ENCODE peak calls at places on chromosomes 4 and X, in eight cellular contexts. One of them, this sample, is unnamed.

GRCh38 chr4:11014199-11014598 is 329.6 kb upstream of the CLNK start:
- DNase-seq in HFF-Myc: no peak
- DNase-seq in colonic mucosa: no peak
- DNase-seq in fibroblast of mammary gland: no peak
- DNase-seq in cardiac muscle cell: no peak
- DNase-seq in psoas muscle: no peak
- DNase-seq in IMR-90: no peak
- DNase-seq in lung: no peak
- DNase-seq in this sample: no peak

GRCh38 chr4:185036019-185036418 is 17.7 kb downstream of the HELT start:
- DNase-seq in HFF-Myc: no peak
- DNase-seq in colonic mucosa: no peak
- DNase-seq in fibroblast of mammary gland: no peak
- DNase-seq in cardiac muscle cell: no peak
- DNase-seq in psoas muscle: no peak
- DNase-seq in IMR-90: no peak
- DNase-seq in lung: no peak
- DNase-seq in this sample: no peak

GRCh38 chr4:113689394-113689793 is 72.1 kb downstream of the CAMK2D start:
- DNase-seq in HFF-Myc: no peak
- DNase-seq in colonic mucosa: no peak
- DNase-seq in fibroblast of mammary gland: no peak
- DNase-seq in cardiac muscle cell: no peak
- DNase-seq in psoas muscle: no peak
- DNase-seq in IMR-90: no peak
- DNase-seq in lung: no peak
- DNase-seq in this sample: no peak

GRCh38 chrX:77937291-77937690 is 26.8 kb downstream of the ATP7A start:
- DNase-seq in HFF-Myc: peak; percentile 2
- DNase-seq in colonic mucosa: no peak
- DNase-seq in fibroblast of mammary gland: peak; percentile 51
- DNase-seq in cardiac muscle cell: peak; percentile 12
- DNase-seq in psoas muscle: no peak
- DNase-seq in IMR-90: peak; percentile 80
- DNase-seq in lung: no peak
- DNase-seq in this sample: no peak

GRCh38 chrX:40887476-40887875 is 152.1 kb upstream of the MED14 start:
- DNase-seq in HFF-Myc: no peak
- DNase-seq in colonic mucosa: no peak
- DNase-seq in fibroblast of mammary gland: no peak
- DNase-seq in cardiac muscle cell: no peak
- DNase-seq in psoas muscle: no peak
- DNase-seq in IMR-90: peak; percentile 3
- DNase-seq in lung: no peak
- DNase-seq in this sample: no peak

GRCh38 chrX:48648299-48648698 is 35.3 kb upstream of the WAS start:
- DNase-seq in HFF-Myc: peak; percentile 9
- DNase-seq in colonic mucosa: peak; percentile 22
- DNase-seq in fibroblast of mammary gland: peak; percentile 63
- DNase-seq in cardiac muscle cell: peak; percentile 72
- DNase-seq in psoas muscle: no peak
- DNase-seq in IMR-90: peak; percentile 45
- DNase-seq in lung: peak; percentile 30
- DNase-seq in this sample: peak; percentile 59

GRCh38 chr4:58849026-58849425 is 1738.8 kb upstream of the IGFBP7 start:
- DNase-seq in HFF-Myc: no peak
- DNase-seq in colonic mucosa: no peak
- DNase-seq in fibroblast of mammary gland: no peak
- DNase-seq in cardiac muscle cell: no peak
- DNase-seq in psoas muscle: no peak
- DNase-seq in IMR-90: no peak
- DNase-seq in lung: no peak
- DNase-seq in this sample: no peak

GRCh38 chr4:67934628-67935027 is 28.7 kb downstream of the TMPRSS11A start:
- DNase-seq in HFF-Myc: no peak
- DNase-seq in colonic mucosa: no peak
- DNase-seq in fibroblast of mammary gland: no peak
- DNase-seq in cardiac muscle cell: no peak
- DNase-seq in psoas muscle: no peak
- DNase-seq in IMR-90: no peak
- DNase-seq in lung: no peak
- DNase-seq in this sample: no peak

GRCh38 chrX:68365356-68365755 is 67.9 kb downstream of the OPHN1 start:
- DNase-seq in HFF-Myc: no peak
- DNase-seq in colonic mucosa: no peak
- DNase-seq in fibroblast of mammary gland: peak; percentile 11
- DNase-seq in cardiac muscle cell: peak; percentile 6
- DNase-seq in psoas muscle: no peak
- DNase-seq in IMR-90: peak; percentile 47
- DNase-seq in lung: no peak
- DNase-seq in this sample: no peak

DNA sequence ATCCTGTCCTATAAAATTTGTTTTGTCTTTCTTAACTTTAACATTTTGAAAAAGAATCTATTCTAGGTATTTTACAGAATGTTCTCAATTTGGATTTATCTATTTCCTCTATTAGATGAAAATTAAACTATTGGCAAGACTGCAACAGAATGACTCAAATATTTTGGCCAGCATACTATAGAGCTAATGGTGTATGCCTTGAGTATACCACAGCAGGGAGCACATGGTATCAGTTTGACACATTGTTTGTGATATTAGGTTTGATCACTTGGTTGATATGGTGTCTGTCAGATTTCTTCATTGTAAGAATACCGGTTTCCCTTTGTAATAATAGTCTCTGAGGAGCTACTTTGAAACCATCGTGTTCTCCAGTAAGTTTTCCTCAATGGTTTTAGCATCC is 87.8 kb upstream of the NPNT start:
- DNase-seq in HFF-Myc: no peak
- DNase-seq in colonic mucosa: no peak
- DNase-seq in fibroblast of mammary gland: peak; percentile 66
- DNase-seq in cardiac muscle cell: peak; percentile 26
- DNase-seq in psoas muscle: no peak
- DNase-seq in IMR-90: peak; percentile 50
- DNase-seq in lung: no peak
- DNase-seq in this sample: no peak
- TF ChIP-seq CTCF in HFF-Myc: no peak
- TF ChIP-seq CTCF in colonic mucosa: no peak
- TF ChIP-seq CTCF in fibroblast of mammary gland: no peak
- TF ChIP-seq CTCF in cardiac muscle cell: no peak
- TF ChIP-seq CTCF in psoas muscle: no peak
- TF ChIP-seq CTCF in IMR-90: no peak
- TF ChIP-seq CTCF in lung: no peak
- TF ChIP-seq CTCF in this sample: no peak

GRCh38 chr4:183588691-183589090 is 70.3 kb downstream of the RWDD4 start:
- DNase-seq in HFF-Myc: no peak
- DNase-seq in colonic mucosa: no peak
- DNase-seq in fibroblast of mammary gland: no peak
- DNase-seq in cardiac muscle cell: no peak
- DNase-seq in psoas muscle: no peak
- DNase-seq in IMR-90: no peak
- DNase-seq in lung: no peak
- DNase-seq in this sample: no peak

GRCh38 chr4:183589710-183590109 is 69.3 kb downstream of the RWDD4 start:
- DNase-seq in HFF-Myc: no peak
- DNase-seq in colonic mucosa: no peak
- DNase-seq in fibroblast of mammary gland: peak; percentile 55
- DNase-seq in cardiac muscle cell: no peak
- DNase-seq in psoas muscle: no peak
- DNase-seq in IMR-90: no peak
- DNase-seq in lung: no peak
- DNase-seq in this sample: no peak

GRCh38 chr4:183586824-183587223 is 72.2 kb downstream of the RWDD4 start:
- DNase-seq in HFF-Myc: no peak
- DNase-seq in colonic mucosa: no peak
- DNase-seq in fibroblast of mammary gland: no peak
- DNase-seq in cardiac muscle cell: no peak
- DNase-seq in psoas muscle: no peak
- DNase-seq in IMR-90: no peak
- DNase-seq in lung: no peak
- DNase-seq in this sample: no peak

GRCh38 chr4:183591301-183591700 is 67.7 kb downstream of the RWDD4 start:
- DNase-seq in HFF-Myc: no peak
- DNase-seq in colonic mucosa: no peak
- DNase-seq in fibroblast of mammary gland: peak; percentile 88
- DNase-seq in cardiac muscle cell: no peak
- DNase-seq in psoas muscle: no peak
- DNase-seq in IMR-90: peak; percentile 52
- DNase-seq in lung: no peak
- DNase-seq in this sample: no peak

DNA sequence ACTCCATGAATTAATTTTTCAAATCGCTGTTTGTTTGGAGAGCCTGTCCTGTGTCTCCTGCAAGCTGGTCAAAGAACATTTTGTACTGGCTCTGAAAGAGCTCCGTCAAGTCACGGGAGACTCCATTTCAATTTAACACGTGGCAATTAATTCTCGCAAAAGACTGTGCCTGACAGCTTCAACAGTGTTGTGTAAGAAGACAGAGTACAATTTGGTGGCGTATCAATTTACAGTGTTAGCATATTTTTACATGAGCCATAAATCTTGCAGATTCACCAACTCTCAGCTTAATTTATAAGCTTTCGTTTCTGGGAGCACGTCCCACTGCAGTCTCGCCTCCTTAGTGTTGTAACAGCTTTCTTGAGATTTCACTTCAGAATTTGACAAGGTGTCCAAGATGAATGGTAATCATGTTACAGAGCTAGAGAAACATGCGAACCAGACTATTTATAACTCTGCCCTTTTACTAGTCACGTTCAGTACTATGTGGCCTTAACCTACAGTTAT is 70.8 kb downstream of the RWDD4 start:
- DNase-seq in HFF-Myc: no peak
- DNase-seq in colonic mucosa: no peak
- DNase-seq in fibroblast of mammary gland: peak; percentile 77
- DNase-seq in cardiac muscle cell: peak; percentile 21
- DNase-seq in psoas muscle: no peak
- DNase-seq in IMR-90: peak; percentile 51
- DNase-seq in lung: no peak
- DNase-seq in this sample: no peak
- H3K4me3 ChIP-seq in HFF-Myc: no peak overlapping the region
- H3K4me3 ChIP-seq in colonic mucosa: no peak overlapping the region
- H3K4me3 ChIP-seq in fibroblast of mammary gland: no peak overlapping the region
- H3K4me3 ChIP-seq in cardiac muscle cell: no peak overlapping the region
- H3K4me3 ChIP-seq in psoas muscle: peak overlapping the region; percentile 45
- H3K4me3 ChIP-seq in IMR-90: peak overlapping the region; percentile 24
- H3K4me3 ChIP-seq in lung: no peak overlapping the region
- H3K4me3 ChIP-seq in this sample: no peak overlapping the region

GRCh38 chr4:38832206-38832605 is 24.4 kb downstream of the TLR6 start:
- DNase-seq in HFF-Myc: no peak
- DNase-seq in colonic mucosa: no peak
- DNase-seq in fibroblast of mammary gland: no peak
- DNase-seq in cardiac muscle cell: no peak
- DNase-seq in psoas muscle: no peak
- DNase-seq in IMR-90: no peak
- DNase-seq in lung: no peak
- DNase-seq in this sample: no peak

GRCh38 chr4:38831653-38832052 is 25.0 kb downstream of the TLR6 start:
- DNase-seq in HFF-Myc: no peak
- DNase-seq in colonic mucosa: no peak
- DNase-seq in fibroblast of mammary gland: no peak
- DNase-seq in cardiac muscle cell: peak; percentile 8
- DNase-seq in psoas muscle: no peak
- DNase-seq in IMR-90: peak; percentile 72
- DNase-seq in lung: no peak
- DNase-seq in this sample: no peak

GRCh38 chr4:38834570-38834969 is 22.0 kb downstream of the TLR6 start:
- DNase-seq in HFF-Myc: no peak
- DNase-seq in colonic mucosa: no peak
- DNase-seq in fibroblast of mammary gland: no peak
- DNase-seq in cardiac muscle cell: no peak
- DNase-seq in psoas muscle: no peak
- DNase-seq in IMR-90: no peak
- DNase-seq in lung: no peak
- DNase-seq in this sample: no peak

GRCh38 chr4:38829237-38829636 is 24.6 kb upstream of the TLR1 start:
- DNase-seq in HFF-Myc: no peak
- DNase-seq in colonic mucosa: no peak
- DNase-seq in fibroblast of mammary gland: no peak
- DNase-seq in cardiac muscle cell: no peak
- DNase-seq in psoas muscle: no peak
- DNase-seq in IMR-90: no peak
- DNase-seq in lung: no peak
- DNase-seq in this sample: no peak

DNA sequence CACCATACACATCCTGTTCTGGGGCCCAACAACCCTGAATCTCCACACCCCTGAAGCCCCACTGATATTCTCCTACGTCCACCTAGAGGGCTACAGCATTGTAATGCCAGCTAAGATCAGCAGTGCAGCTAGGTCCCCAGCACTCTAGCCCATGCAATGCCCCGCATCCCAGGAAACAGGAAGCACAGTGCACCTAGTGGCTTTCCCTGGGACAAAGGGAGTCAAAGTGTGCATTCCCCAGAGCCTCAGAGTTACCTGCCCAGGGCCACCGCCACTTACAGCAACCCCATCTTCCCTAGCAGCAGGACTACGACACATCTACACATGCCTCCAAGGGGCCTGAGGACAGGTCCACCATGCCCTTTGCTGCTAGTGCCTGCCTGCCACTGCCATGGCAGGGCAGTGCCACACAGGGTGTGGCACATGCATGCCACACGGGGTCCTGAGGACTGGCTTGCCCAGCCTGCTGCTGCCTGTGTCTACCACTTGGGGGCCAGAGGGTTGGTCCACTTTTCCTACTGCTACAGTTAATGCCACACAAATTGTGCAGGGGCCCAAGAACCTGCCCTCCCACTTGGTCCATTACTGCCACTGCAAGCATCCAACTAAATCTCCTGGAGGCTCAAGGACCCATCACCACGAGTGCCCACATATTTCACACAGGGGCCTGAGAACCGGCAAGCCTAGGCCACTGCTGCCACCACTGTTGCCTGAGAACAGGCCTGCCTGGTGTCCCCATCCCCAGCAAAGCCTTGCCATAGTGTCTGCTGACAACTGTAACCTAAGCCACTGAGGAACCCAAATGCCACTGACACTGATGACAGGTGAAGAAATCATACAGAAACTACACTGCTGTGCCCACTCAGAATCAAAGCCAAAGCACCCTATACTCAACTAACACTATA is 23.7 kb downstream of the TLR6 start:
- DNase-seq in HFF-Myc: no peak
- DNase-seq in colonic mucosa: no peak
- DNase-seq in fibroblast of mammary gland: no peak
- DNase-seq in cardiac muscle cell: no peak
- DNase-seq in psoas muscle: no peak
- DNase-seq in IMR-90: no peak
- DNase-seq in lung: no peak
- DNase-seq in this sample: no peak
- TF ChIP-seq CTCF in HFF-Myc: peak; percentile 24
- TF ChIP-seq CTCF in colonic mucosa: no peak
- TF ChIP-seq CTCF in fibroblast of mammary gland: peak; percentile 30
- TF ChIP-seq CTCF in cardiac muscle cell: peak; percentile 26
- TF ChIP-seq CTCF in psoas muscle: no peak
- TF ChIP-seq CTCF in IMR-90: no peak
- TF ChIP-seq CTCF in lung: no peak
- TF ChIP-seq CTCF in this sample: no peak

GRCh38 chr4:107824367-107825071 is at the start of gene SGMS2:
- DNase-seq in HFF-Myc: no peak
- DNase-seq in colonic mucosa: peak; percentile 91
- DNase-seq in fibroblast of mammary gland: peak; percentile 88
- DNase-seq in cardiac muscle cell: peak; percentile 92
- DNase-seq in psoas muscle: peak; percentile 91
- DNase-seq in IMR-90: peak; percentile 84
- DNase-seq in lung: peak; percentile 94
- DNase-seq in this sample: peak; percentile 94
- H3K4me3 ChIP-seq in HFF-Myc: peak within 1 kb of the TSS; percentile 66
- H3K4me3 ChIP-seq in colonic mucosa: peak within 1 kb of the TSS; percentile 73
- H3K4me3 ChIP-seq in fibroblast of mammary gland: peak within 1 kb of the TSS; percentile 96
- H3K4me3 ChIP-seq in cardiac muscle cell: peak within 1 kb of the TSS; percentile 69
- H3K4me3 ChIP-seq in psoas muscle: peak within 1 kb of the TSS; percentile 90
- H3K4me3 ChIP-seq in IMR-90: peak within 1 kb of the TSS; percentile 64
- H3K4me3 ChIP-seq in lung: peak within 1 kb of the TSS; percentile 84
- H3K4me3 ChIP-seq in this sample: peak within 1 kb of the TSS; percentile 80

GRCh38 chr4:3514806-3515421 is 17.3 kb downstream of the LRPAP1 start:
- DNase-seq in HFF-Myc: no peak
- DNase-seq in colonic mucosa: no peak
- DNase-seq in fibroblast of mammary gland: no peak
- DNase-seq in cardiac muscle cell: no peak
- DNase-seq in psoas muscle: peak; percentile 28
- DNase-seq in IMR-90: no peak
- DNase-seq in lung: no peak
- DNase-seq in this sample: no peak
- TF ChIP-seq CTCF in HFF-Myc: peak; percentile 30
- TF ChIP-seq CTCF in colonic mucosa: no peak
- TF ChIP-seq CTCF in fibroblast of mammary gland: no peak
- TF ChIP-seq CTCF in cardiac muscle cell: peak; percentile 10
- TF ChIP-seq CTCF in psoas muscle: no peak
- TF ChIP-seq CTCF in IMR-90: no peak
- TF ChIP-seq CTCF in lung: no peak
- TF ChIP-seq CTCF in this sample: peak; percentile 43

This sample was measured in right atrium auricular region.